ENCODE peak calls at places on chromosome 7, in four cellular contexts. K is H1, G is HepG2, U is GM12878. E is an unnamed sample.

GRCh38 chr7:128075536-128076095 is 44.4 kb upstream of the LRRC4 start:
- DNase-seq in K (no peak), G (no peak), U (no peak), E (no peak)

GRCh38 chr7:155466814-155467675 is 9.1 kb downstream of the EN2 start:
- DNase-seq in K (peak), U (no peak), G (peak), E (no peak)

GRCh38 chr7:140983802-140984201 is 30.9 kb downstream of the MRPS33 start:
- DNase-seq in G (no peak), K (no peak), U (no peak), E (peak)

GRCh38 chr7:6165521-6166325 is 106.7 kb downstream of the CYTH3 start:
- DNase-seq in K (no peak), U (no peak), G (no peak), E (no peak)

GRCh38 chr7:123220396-123220795 is 20.6 kb upstream of the SLC13A1 start:
- DNase-seq in U (no peak), G (no peak), K (no peak), E (no peak)

GRCh38 chr7:138138244-138138643 is 62.0 kb downstream of the AKR1D1 start:
- DNase-seq in U (no peak), K (no peak), G (no peak), E (no peak)

GRCh38 chr7:3551536-3551935 is 250.5 kb downstream of the SDK1 start:
- DNase-seq in G (no peak), K (no peak), U (no peak), E (no peak)

GRCh38 chr7:63521-64021 is 128.8 kb upstream of the FAM20C start:
- DNase-seq in U (no peak), G (no peak), K (no peak), E (no peak)

GRCh38 chr7:22885824-22886255 is 63.2 kb upstream of the TOMM7 start:
- DNase-seq in U (peak), G (no peak), K (no peak), E (no peak)

GRCh38 chr7:29457565-29457971 is 106.1 kb upstream of the PRR15 start:
- DNase-seq in K (no peak), U (no peak), G (no peak), E (no peak)

GRCh38 chr7:12623885-12624498 is 53.5 kb downstream of the SCIN start:
- DNase-seq in K (no peak), U (no peak), G (no peak), E (peak)

GRCh38 chr7:108079291-108080057 is 50.7 kb downstream of the LAMB4 start:
- DNase-seq in U (no peak), G (no peak), K (no peak), E (peak)

GRCh38 chr7:129612112-129613015 is 844 bp downstream of the NRF1 start:
- DNase-seq in U (no peak), G (no peak), K (peak), E (no peak)

GRCh38 chr7:93055543-93056107 is 62.2 kb downstream of the SAMD9 start:
- DNase-seq in K (no peak), G (peak), U (no peak), E (no peak)

GRCh38 chr7:121620206-121620605 is 224.1 kb upstream of the FAM3C start:
- DNase-seq in K (no peak), U (no peak), G (no peak), E (no peak)

GRCh38 chr7:41113663-41114062 is 589.2 kb downstream of the INHBA start:
- DNase-seq in G (no peak), U (no peak), K (no peak), E (no peak)

GRCh38 chr7:56175086-56175760 is 59.0 kb upstream of the NUPR2 start:
- DNase-seq in U (no peak), G (no peak), K (no peak), E (peak)

GRCh38 chr7:2537981-2538851 is 17.1 kb downstream of the BRAT1 start:
- DNase-seq in K (no peak), G (no peak), U (no peak), E (no peak)

GRCh38 chr7:80480566-80480965 is 31.3 kb downstream of the GNAT3 start:
- DNase-seq in U (no peak), K (no peak), G (no peak), E (no peak)

GRCh38 chr7:144384071-144384470 is 19.4 kb downstream of the NOBOX start:
- DNase-seq in U (peak), G (peak), K (peak), E (no peak)

GRCh38 chr7:152891837-152892236 is 132.3 kb downstream of the ACTR3B start:
- DNase-seq in G (no peak), K (no peak), U (no peak), E (no peak)

GRCh38 chr7:99422625-99423024 is 13.9 kb downstream of the BUD31 start:
- DNase-seq in U (no peak), K (no peak), G (no peak), E (no peak)

DNA sequence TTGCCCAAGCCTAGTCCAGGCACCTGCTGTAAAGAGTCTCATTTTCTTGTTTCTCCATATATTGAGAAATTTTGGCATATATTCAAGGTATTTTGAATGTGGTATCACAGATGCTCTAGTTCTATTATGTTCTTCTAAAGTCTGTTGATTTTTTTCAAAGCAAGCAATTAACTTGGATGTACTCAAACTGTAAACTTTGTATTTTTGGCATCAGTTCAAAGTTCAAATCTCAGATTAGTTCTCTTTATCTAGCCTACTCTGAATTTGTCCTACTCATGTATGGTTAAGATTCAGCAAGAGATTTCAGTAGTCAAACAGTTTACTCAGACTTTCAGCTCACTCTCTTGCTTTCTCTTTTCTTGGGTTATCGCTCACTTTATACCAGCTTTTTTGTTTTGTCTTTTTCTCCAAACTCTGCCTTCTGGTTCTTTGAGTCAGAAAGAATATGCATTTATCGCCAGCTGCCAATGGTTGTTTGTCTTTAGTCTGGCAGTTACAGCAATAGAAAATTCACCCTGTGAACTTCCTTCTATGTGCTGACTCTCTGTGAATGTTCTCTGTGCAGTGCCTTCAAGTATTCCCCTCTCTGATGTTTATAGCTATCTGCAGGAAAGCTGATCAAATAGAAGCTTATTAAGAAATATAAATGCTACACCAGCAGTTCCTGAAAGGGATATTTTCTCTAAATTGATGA is 56.0 kb downstream of the ANKRD7 start:
- DNase-seq in G (no peak), K (no peak), U (no peak), E (no peak)
- TF ChIP-seq SIN3A in G (no peak), K (no peak), U (no peak), E (no peak)

GRCh38 chr7:44239361-44239760 is 38.6 kb downstream of the YKT6 start:
- DNase-seq in U (no peak), G (no peak), K (no peak), E (no peak)

GRCh38 chr7:44240983-44241510 is 40.3 kb downstream of the YKT6 start:
- DNase-seq in U (peak), K (peak), G (peak), E (peak)

GRCh38 chr7:44238116-44238695 is 37.4 kb downstream of the YKT6 start:
- DNase-seq in G (no peak), U (no peak), K (no peak), E (no peak)

GRCh38 chr7:44242091-44242490 is 41.3 kb downstream of the YKT6 start:
- DNase-seq in U (no peak), G (no peak), K (no peak), E (no peak)

GRCh38 chr7:44240376-44240775 is 39.6 kb downstream of the YKT6 start:
- DNase-seq in K (no peak), U (no peak), G (no peak), E (no peak)
- TF ChIP-seq HDAC2 in K (no peak), U (no peak), G (no peak), E (no peak)

GRCh38 chr7:74430961-74431466 is 22.7 kb upstream of the GTF2IRD1 start:
- DNase-seq in K (peak), U (no peak), G (no peak), E (no peak)

GRCh38 chr7:74427974-74428373 is 25.7 kb upstream of the GTF2IRD1 start:
- DNase-seq in U (no peak), K (no peak), G (no peak), E (no peak)

GRCh38 chr7:74424291-74424880 is 29.3 kb upstream of the GTF2IRD1 start:
- DNase-seq in G (no peak), U (no peak), K (no peak), E (no peak)

DNA sequence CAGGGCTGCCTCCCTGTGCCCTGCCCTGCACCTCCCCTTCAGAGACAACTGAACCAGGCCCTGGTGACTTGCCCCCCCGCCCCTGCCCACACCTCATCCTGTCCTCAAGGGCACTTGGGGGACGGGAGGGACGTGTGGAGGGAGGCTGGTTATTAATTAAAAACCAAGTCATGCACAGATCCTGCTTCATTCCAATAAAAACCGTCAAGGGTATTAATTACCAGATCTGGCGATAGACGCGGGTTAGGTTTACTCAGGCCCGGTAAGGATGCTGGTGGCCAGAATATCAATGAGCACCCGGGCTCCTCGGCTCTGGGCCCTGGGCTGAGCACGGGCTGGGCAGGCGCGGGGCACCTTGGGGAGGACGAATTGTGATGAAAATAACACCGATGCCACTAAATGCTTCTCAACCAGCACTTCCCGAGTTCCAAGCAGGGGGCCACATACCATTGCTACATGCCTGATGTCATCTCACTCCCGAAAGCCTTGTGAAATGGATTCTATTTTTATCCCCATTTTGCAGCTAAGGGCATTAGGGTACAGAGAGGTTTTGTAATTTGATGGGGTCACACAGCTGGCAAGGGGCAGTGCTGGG is 24.5 kb upstream of the GTF2IRD1 start:
- DNase-seq in U (no peak), G (no peak), K (peak), E (no peak)
- TF ChIP-seq SIN3A in U (no peak), G (no peak), K (no peak), E (no peak)

GRCh38 chr7:105388373-105389089 is at the start of gene SRPK2:
- DNase-seq in U (no peak), K (peak), G (peak), E (peak)
- TF ChIP-seq HDAC2 in U (no peak), K (no peak), G (no peak), E (no peak)

DNA sequence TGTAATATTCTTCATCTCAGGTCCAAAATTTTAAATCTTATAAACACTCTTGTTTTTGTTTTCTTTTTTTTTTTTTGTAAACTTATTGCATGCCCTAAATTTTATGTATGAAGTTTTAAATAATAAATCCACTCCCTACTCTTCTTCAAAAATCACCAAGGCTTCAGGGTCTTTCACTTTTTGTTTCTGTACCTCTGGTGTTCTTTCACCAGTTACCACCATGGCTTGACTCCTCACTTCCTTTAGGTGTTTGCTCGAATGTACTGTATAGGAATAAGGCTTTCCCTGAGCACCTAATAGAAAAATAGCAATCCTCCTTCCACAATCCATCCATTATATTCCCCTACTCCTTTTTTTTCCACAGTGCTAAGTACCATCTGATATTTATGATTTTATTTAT is 962.8 kb upstream of the POT1 start:
- DNase-seq in K (no peak), U (no peak), G (no peak), E (no peak)
- TF ChIP-seq SIN3A in K (no peak), U (no peak), G (no peak), E (no peak)

GRCh38 chr7:17422966-17423365 is 124.5 kb downstream of the AHR start:
- DNase-seq in G (no peak), U (no peak), K (no peak), E (no peak)
- TF ChIP-seq HDAC2 in G (no peak), U (no peak), K (no peak), E (no peak)

DNA sequence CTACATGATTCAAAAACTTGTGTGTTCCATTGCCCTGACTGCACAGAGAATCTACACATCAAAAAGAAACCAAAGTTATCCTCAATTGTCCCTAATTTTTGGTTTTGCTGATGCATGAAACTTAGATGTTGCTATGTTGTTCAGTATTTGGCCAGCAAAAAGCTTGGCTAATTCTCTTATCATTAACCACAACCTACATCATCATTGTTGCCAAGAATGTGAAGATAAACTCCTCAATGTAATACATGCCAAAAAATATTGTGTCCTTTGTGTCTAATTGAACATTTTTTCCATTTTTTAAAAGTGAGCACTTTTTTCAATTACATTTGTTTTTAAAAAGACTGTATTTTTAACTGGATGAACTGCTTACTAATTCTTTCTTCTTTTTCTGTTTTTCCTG is 268.0 kb upstream of the SEMA3D start:
- DNase-seq in K (no peak), U (no peak), G (no peak), E (no peak)
- TF ChIP-seq SIN3A in K (no peak), U (no peak), G (no peak), E (no peak)

E was measured in K562.